ENCODE peak calls at places on chromosomes 7 and 10, in six cellular contexts. F, A, P, M, N and I are unnamed samples.

GRCh38 chr10:110416776-110417732 is 80.7 kb upstream of the DUSP5 start:
- DNase-seq in M (no peak), F (no peak), P (peak; percentile 7), A (no peak), N (peak; percentile 65), I (peak; percentile 57)

GRCh38 chr7:125127304-125127703 is 197.7 kb upstream of the POT1 start:
- DNase-seq in M (no peak), P (no peak), N (no peak), F (no peak), A (no peak), I (no peak)

GRCh38 chr7:17706734-17707133 is 233.6 kb downstream of the SNX13 start:
- DNase-seq in F (peak; percentile 76), A (peak; percentile 43), P (peak; percentile 0), M (no peak), N (peak; percentile 75), I (peak; percentile 82)

GRCh38 chr7:38323156-38323555 is 49.7 kb upstream of the TARP start:
- DNase-seq in N (no peak), A (no peak), M (no peak), P (no peak), F (no peak), I (no peak)

GRCh38 chr7:134612197-134612596 is 34.5 kb upstream of the BPGM start:
- DNase-seq in A (no peak), M (no peak), P (no peak), N (no peak), F (no peak), I (peak; percentile 10)

GRCh38 chr10:131961047-131961776 is 20.5 kb downstream of the BNIP3 start:
- DNase-seq in M (no peak), P (no peak), N (no peak), F (no peak), A (peak; percentile 54), I (no peak)

GRCh38 chr7:149843566-149843965 is 5.4 kb downstream of the ZNF862 start:
- DNase-seq in N (no peak), P (no peak), M (peak; percentile 9), A (no peak), F (no peak), I (no peak)

GRCh38 chr10:52652431-52653220 is 120.0 kb downstream of the MBL2 start:
- DNase-seq in F (peak; percentile 29), M (no peak), A (no peak), P (no peak), N (no peak), I (no peak)